ENCODE peak calls at places on chromosomes 5 and 9, in nine cellular contexts. C is osteocyte, F is left ventricle myocardium inferior, L is PC-3, N is pancreas, G is BE2C, P is AG04450, M is right lobe of liver, V is psoas muscle. Q is an unnamed sample.

GRCh38 chr5:115033861-115034260 is 135.8 kb downstream of the TRIM36 start:
- DNase-seq in C (no peak), F (no peak), L (no peak), N (no peak), G (peak; percentile 27), P (no peak), M (no peak), V (no peak), Q (no peak)

GRCh38 chr5:55865831-55866230 is 14.7 kb downstream of the IL31RA start:
- DNase-seq in C (no peak), F (no peak), L (no peak), N (no peak), G (no peak), P (no peak), M (no peak), V (no peak), Q (no peak)

GRCh38 chr5:44242791-44243190 is 146.4 kb downstream of the FGF10 start:
- DNase-seq in C (no peak), F (no peak), L (no peak), N (no peak), G (no peak), P (no peak), M (no peak), V (no peak), Q (no peak)

GRCh38 chr5:52725065-52725746 is 62.5 kb upstream of the ITGA1 start:
- DNase-seq in C (no peak), F (no peak), L (peak; percentile 48), N (no peak), G (peak; percentile 12), P (no peak), M (no peak), V (no peak), Q (peak; percentile 3)

GRCh38 chr5:32713396-32714381 is 2.6 kb downstream of the NPR3 start:
- DNase-seq in C (peak; percentile 90), F (peak; percentile 55), L (peak; percentile 91), N (peak; percentile 71), G (no peak), P (no peak), M (peak; percentile 55), V (peak; percentile 45), Q (peak; percentile 80)

GRCh38 chr9:135098400-135099105 is 11.1 kb downstream of the OLFM1 start:
- DNase-seq in C (no peak), F (no peak), L (peak; percentile 4), N (peak; percentile 53), G (no peak), P (no peak), M (no peak), V (no peak), Q (peak; percentile 38)

GRCh38 chr5:37833990-37834389 is 5.9 kb downstream of the GDNF start:
- DNase-seq in C (no peak), F (no peak), L (no peak), N (no peak), G (peak; percentile 40), P (no peak), M (no peak), V (no peak), Q (no peak)

GRCh38 chr9:86408121-86408520 is 53.9 kb upstream of the TUT7 start:
- DNase-seq in C (no peak), F (no peak), L (no peak), N (no peak), G (no peak), P (no peak), M (no peak), V (no peak), Q (no peak)

GRCh38 chr9:17837931-17838330 is 259.1 kb downstream of the SH3GL2 start:
- DNase-seq in C (no peak), F (no peak), L (peak; percentile 18), N (no peak), G (no peak), P (no peak), M (no peak), V (no peak), Q (no peak)
- TF ChIP-seq CTCF in C (no peak), F (no peak), L (peak; percentile 46), N (no peak), G (peak; percentile 14), P (peak; percentile 25), M (no peak), V (no peak), Q (no peak)

GRCh38 chr9:83231039-83231438 is 168.1 kb upstream of the RASEF start:
- DNase-seq in C (no peak), F (no peak), L (no peak), N (no peak), G (no peak), P (no peak), M (no peak), V (no peak), Q (no peak)
- TF ChIP-seq CTCF in C (peak; percentile 38), F (peak; percentile 55), L (no peak), N (no peak), G (peak; percentile 25), P (peak; percentile 37), M (no peak), V (peak; percentile 23), Q (no peak)

GRCh38 chr9:87490225-87490624 is 7.4 kb upstream of the DAPK1 start:
- DNase-seq in C (no peak), F (no peak), L (no peak), N (no peak), G (no peak), P (no peak), M (no peak), V (no peak), Q (no peak)
- TF ChIP-seq CTCF in C (no peak), F (no peak), L (no peak), N (no peak), G (no peak), P (no peak), M (no peak), V (no peak), Q (no peak)

GRCh38 chr5:15377573-15378340 is 122.2 kb upstream of the FBXL7 start:
- DNase-seq in C (no peak), F (no peak), L (no peak), N (no peak), G (no peak), P (no peak), M (peak; percentile 54), V (no peak), Q (no peak)
- TF ChIP-seq CTCF in C (no peak), F (no peak), L (no peak), N (no peak), G (no peak), P (no peak), M (no peak), V (no peak), Q (no peak)

GRCh38 chr5:94375801-94376200 is 242.6 kb downstream of the KIAA0825 start:
- DNase-seq in C (no peak), F (no peak), L (peak; percentile 40), N (no peak), G (peak; percentile 30), P (no peak), M (no peak), V (no peak), Q (no peak)

GRCh38 chr5:94378062-94378461 is 240.3 kb downstream of the KIAA0825 start:
- DNase-seq in C (no peak), F (no peak), L (no peak), N (no peak), G (no peak), P (no peak), M (no peak), V (no peak), Q (no peak)

GRCh38 chr5:94374336-94374735 is 244.1 kb downstream of the KIAA0825 start:
- DNase-seq in C (no peak), F (no peak), L (no peak), N (no peak), G (no peak), P (no peak), M (no peak), V (no peak), Q (no peak)

GRCh38 chr5:94376672-94377345 is 241.6 kb downstream of the KIAA0825 start:
- DNase-seq in C (no peak), F (no peak), L (peak; percentile 22), N (no peak), G (peak; percentile 64), P (no peak), M (no peak), V (no peak), Q (no peak)
- TF ChIP-seq CTCF in C (no peak), F (no peak), L (no peak), N (no peak), G (no peak), P (no peak), M (no peak), V (no peak), Q (no peak)

GRCh38 chr5:158770506-158770905 is 329.2 kb downstream of the EBF1 start:
- DNase-seq in C (no peak), F (no peak), L (peak; percentile 23), N (no peak), G (peak; percentile 38), P (no peak), M (no peak), V (no peak), Q (no peak)
- TF ChIP-seq CTCF in C (peak; percentile 23), F (no peak), L (peak; percentile 42), N (no peak), G (peak; percentile 81), P (peak; percentile 31), M (peak; percentile 18), V (no peak), Q (no peak)